ENCODE peak calls at places on chromosomes 1 and 21, in four cellular contexts. U, G, K and Z are unnamed samples.

GRCh38 chr1:178055779-178056471 is 38.0 kb upstream of the RASAL2 start:
- DNase-seq in U (no peak), G (no peak), K (peak), Z (peak)

GRCh38 chr1:14706656-14707055 is 108.2 kb downstream of the KAZN start:
- DNase-seq in U (no peak), G (no peak), K (no peak), Z (no peak)

GRCh38 chr21:42311816-42312625 is 3.2 kb downstream of the TFF3 start:
- DNase-seq in U (no peak), G (no peak), K (no peak), Z (no peak)

GRCh38 chr1:68379085-68379478 is 70.7 kb downstream of the RPE65 start:
- DNase-seq in U (no peak), G (peak), K (no peak), Z (no peak)

GRCh38 chr1:157540852-157541251 is 11.5 kb downstream of the FCRL5 start:
- DNase-seq in U (no peak), G (no peak), K (no peak), Z (no peak)

GRCh38 chr21:46244602-46245001 is 16.0 kb upstream of the LSS start:
- DNase-seq in U (no peak), G (no peak), K (no peak), Z (no peak)

GRCh38 chr1:3070654-3071506 is 1.9 kb downstream of the PRDM16 start:
- DNase-seq in U (no peak), G (no peak), K (no peak), Z (no peak)

GRCh38 chr1:175400811-175401210 is 208.2 kb upstream of the KIAA0040 start:
- DNase-seq in U (no peak), G (no peak), K (no peak), Z (no peak)

GRCh38 chr1:6794164-6794563 is 8.9 kb downstream of the CAMTA1 start:
- DNase-seq in U (peak), G (peak), K (peak), Z (no peak)

GRCh38 chr1:14939527-14940284 is 213.8 kb upstream of the TMEM51 start:
- DNase-seq in U (peak), G (peak), K (no peak), Z (no peak)

GRCh38 chr1:1775364-1776226 is 2.7 kb downstream of the NADK start:
- DNase-seq in U (no peak), G (no peak), K (no peak), Z (no peak)

GRCh38 chr1:234658143-234658542 is 48.2 kb upstream of the IRF2BP2 start:
- DNase-seq in U (peak), G (peak), K (no peak), Z (no peak)

GRCh38 chr1:80064524-80064923 is 1058.0 kb upstream of the ADGRL4 start:
- DNase-seq in U (no peak), G (no peak), K (no peak), Z (no peak)

GRCh38 chr1:216721878-216722277 is 1.4 kb downstream of the ESRRG start:
- DNase-seq in U (no peak), G (no peak), K (no peak), Z (no peak)

GRCh38 chr1:39896909-39897685 is 4.6 kb downstream of the MYCL start:
- DNase-seq in U (peak), G (peak), K (no peak), Z (no peak)

GRCh38 chr1:31957701-31958674 is 19.8 kb upstream of the PTP4A2 start:
- DNase-seq in U (no peak), G (no peak), K (no peak), Z (peak)

GRCh38 chr21:42319851-42320602 is 4.8 kb upstream of the TFF3 start:
- DNase-seq in U (no peak), G (no peak), K (no peak), Z (no peak)

GRCh38 chr1:94068831-94069648 is 51.9 kb downstream of the ABCA4 start:
- DNase-seq in U (no peak), G (peak), K (no peak), Z (no peak)

GRCh38 chr1:182170941-182171461 is 109.5 kb upstream of the ZNF648 start:
- DNase-seq in U (no peak), G (no peak), K (peak), Z (peak)

GRCh38 chr1:88061830-88062177 is 622.3 kb upstream of the PKN2 start:
- DNase-seq in U (peak), G (no peak), K (no peak), Z (no peak)

GRCh38 chr1:17564458-17565393 is 25.2 kb downstream of the ARHGEF10L start:
- DNase-seq in U (no peak), G (no peak), K (no peak), Z (no peak)

GRCh38 chr1:211951856-211952255 is 83.5 kb downstream of the INTS7 start:
- DNase-seq in U (peak), G (peak), K (peak), Z (peak)

GRCh38 chr1:47983677-47984076 is 13.5 kb downstream of the TRABD2B start:
- DNase-seq in U (no peak), G (no peak), K (no peak), Z (no peak)

GRCh38 chr1:169486281-169486904 is 649 bp upstream of the SLC19A2 start:
- DNase-seq in U (peak), G (peak), K (peak), Z (no peak)

GRCh38 chr1:65420590-65421340 is at the start of the genes LEPR and LEPROT:
- DNase-seq in U (no peak), G (no peak), K (no peak), Z (no peak)

GRCh38 chr1:176843352-176844297 is 320.9 kb downstream of the ASTN1 start:
- DNase-seq in U (peak), G (peak), K (peak), Z (no peak)

GRCh38 chr1:18041685-18042355 is 65.8 kb upstream of the IGSF21 start:
- DNase-seq in U (no peak), G (no peak), K (no peak), Z (no peak)

GRCh38 chr1:24139159-24139489 is 3.8 kb downstream of the IL22RA1 start:
- DNase-seq in U (no peak), G (no peak), K (no peak), Z (no peak)

GRCh38 chr1:169796411-169796810 is 1.7 kb upstream of the METTL18 start:
- DNase-seq in U (no peak), G (no peak), K (no peak), Z (peak)

GRCh38 chr1:235876292-235876914 is 9.7 kb upstream of the LYST start:
- DNase-seq in U (no peak), G (no peak), K (no peak), Z (no peak)

GRCh38 chr1:29197590-29197924 is 15.9 kb upstream of the SRSF4 start:
- DNase-seq in U (peak), G (peak), K (peak), Z (peak)

GRCh38 chr21:36160850-36161178 is 4.2 kb downstream of the DOP1B start:
- DNase-seq in U (no peak), G (no peak), K (no peak), Z (no peak)

GRCh38 chr1:55716610-55717009 is 501.4 kb upstream of the USP24 start:
- DNase-seq in U (peak), G (no peak), K (no peak), Z (no peak)

GRCh38 chr1:150061632-150062101 is 5.9 kb upstream of the VPS45 start:
- DNase-seq in U (peak), G (peak), K (no peak), Z (no peak)

GRCh38 chr1:67969446-67969845 is 81.0 kb downstream of the DIRAS3 start:
- DNase-seq in U (no peak), G (no peak), K (no peak), Z (no peak)

GRCh38 chr21:19489930-19490329 is 1086.3 kb upstream of the TMPRSS15 start:
- DNase-seq in U (no peak), G (no peak), K (no peak), Z (no peak)

DNA sequence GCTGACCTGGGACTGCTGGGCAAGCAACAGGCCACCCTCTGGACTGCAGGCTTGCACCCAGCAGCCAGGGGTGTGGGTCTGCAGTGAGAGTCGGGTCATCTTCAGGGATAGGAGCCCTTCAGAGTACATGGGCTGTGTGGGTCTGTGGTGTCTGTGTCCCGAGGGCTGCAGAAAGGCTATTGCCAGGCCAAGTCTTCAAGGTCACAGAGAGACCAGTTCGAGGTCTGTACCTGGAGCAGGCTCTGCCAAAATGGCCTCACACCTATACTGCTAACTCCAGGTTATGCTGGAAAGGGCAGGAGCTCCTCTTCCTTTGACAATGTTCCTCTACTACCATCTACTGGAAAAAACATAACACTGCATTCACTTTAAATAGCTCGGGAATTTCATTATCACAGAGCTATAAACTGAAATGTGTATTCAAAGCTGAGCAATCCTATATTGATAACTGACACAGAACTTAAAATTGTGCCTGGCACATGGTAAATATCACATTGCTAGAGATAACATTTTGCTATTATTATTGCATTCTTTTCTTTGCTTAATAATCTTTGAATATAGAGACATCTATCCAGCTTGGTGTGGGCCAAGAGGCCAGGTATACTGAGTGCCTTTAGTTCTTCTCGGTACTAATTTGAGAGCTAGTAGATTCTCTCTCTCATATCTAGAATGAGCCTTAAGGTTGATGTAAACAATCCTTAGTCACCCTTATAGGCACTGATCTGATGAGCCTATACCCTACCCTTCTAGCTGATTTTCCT is 6.9 kb upstream of the DNAH14 start:
- DNase-seq in U (peak), G (peak), K (peak), Z (peak)
- TF ChIP-seq CTCF in U (peak), G (peak), K (peak), Z (peak)

GRCh38 chr21:37658121-37658993 is 257.9 kb downstream of the KCNJ6 start:
- DNase-seq in U (peak), G (no peak), K (peak), Z (no peak)

GRCh38 chr21:37660709-37661108 is 255.5 kb downstream of the KCNJ6 start:
- DNase-seq in U (no peak), G (no peak), K (no peak), Z (no peak)

GRCh38 chr21:37659874-37660273 is 256.4 kb downstream of the KCNJ6 start:
- DNase-seq in U (no peak), G (no peak), K (no peak), Z (no peak)

GRCh38 chr21:37656899-37657298 is 259.4 kb downstream of the KCNJ6 start:
- DNase-seq in U (no peak), G (no peak), K (no peak), Z (no peak)

GRCh38 chr21:37658994-37659458 is 257.2 kb downstream of the KCNJ6 start:
- DNase-seq in U (peak), G (peak), K (no peak), Z (no peak)
- TF ChIP-seq CTCF in U (peak), G (peak), K (no peak), Z (no peak)

GRCh38 chr1:74266001-74266400 is 30.8 kb downstream of the TNNI3K start:
- DNase-seq in U (no peak), G (no peak), K (no peak), Z (no peak)

DNA sequence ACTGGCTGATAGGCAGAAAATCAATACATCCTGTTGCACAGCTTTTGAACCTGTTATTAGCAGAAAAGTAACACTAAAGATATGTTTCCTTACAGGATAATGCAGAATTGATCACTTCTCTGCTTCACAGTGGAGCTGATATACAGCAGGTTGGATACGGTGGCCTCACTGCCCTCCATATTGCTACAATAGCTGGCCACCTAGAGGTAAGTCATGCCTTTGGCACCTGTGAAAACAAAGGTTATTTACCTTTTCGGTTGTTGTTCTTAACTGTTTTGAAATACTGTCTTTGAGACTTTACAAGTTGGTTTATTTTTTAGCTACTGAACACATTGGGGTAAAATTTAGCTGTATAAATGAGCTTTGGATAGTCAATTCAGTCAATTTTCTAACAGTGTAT is 36.3 kb downstream of the TNNI3K start:
- DNase-seq in U (no peak), G (no peak), K (no peak), Z (no peak)
- TF ChIP-seq CTCF in U (no peak), G (no peak), K (no peak), Z (no peak)

GRCh38 chr1:186876436-186876835 is 47.7 kb downstream of the PLA2G4A start:
- DNase-seq in U (no peak), G (no peak), K (no peak), Z (no peak)
- TF ChIP-seq CTCF in U (no peak), G (no peak), K (no peak), Z (no peak)

GRCh38 chr1:86845514-86845913 is 68.4 kb downstream of the SELENOF start:
- DNase-seq in U (no peak), G (no peak), K (no peak), Z (no peak)

GRCh38 chr1:86846166-86846647 is 67.7 kb downstream of the SELENOF start:
- DNase-seq in U (peak), G (peak), K (no peak), Z (no peak)

DNA sequence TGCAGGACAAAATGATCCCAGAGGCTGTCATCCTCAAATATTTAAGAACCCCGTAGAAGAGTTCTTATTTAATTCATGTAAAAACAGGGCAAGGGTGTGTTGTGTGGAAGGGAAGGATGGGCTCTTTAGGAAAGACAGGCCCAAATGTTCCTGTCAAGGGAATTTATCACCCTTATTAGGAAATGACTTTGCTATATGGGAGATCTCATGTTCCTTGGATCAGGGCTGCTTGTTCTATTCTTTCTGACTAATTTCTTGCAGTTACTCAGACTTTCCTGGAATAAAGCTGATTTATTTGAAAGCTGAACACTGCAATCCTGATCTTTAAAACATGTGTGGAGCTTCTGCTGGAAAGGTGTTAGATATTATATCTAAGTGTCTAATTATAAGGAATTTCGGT is 72.8 kb downstream of the SELENOF start:
- DNase-seq in U (peak), G (peak), K (no peak), Z (no peak)
- TF ChIP-seq CTCF in U (no peak), G (no peak), K (no peak), Z (no peak)

GRCh38 chr21:43361127-43361492 is 65.8 kb downstream of the SIK1 start:
- DNase-seq in U (no peak), G (no peak), K (no peak), Z (no peak)
- TF ChIP-seq CTCF in U (no peak), G (no peak), K (no peak), Z (peak)

DNA sequence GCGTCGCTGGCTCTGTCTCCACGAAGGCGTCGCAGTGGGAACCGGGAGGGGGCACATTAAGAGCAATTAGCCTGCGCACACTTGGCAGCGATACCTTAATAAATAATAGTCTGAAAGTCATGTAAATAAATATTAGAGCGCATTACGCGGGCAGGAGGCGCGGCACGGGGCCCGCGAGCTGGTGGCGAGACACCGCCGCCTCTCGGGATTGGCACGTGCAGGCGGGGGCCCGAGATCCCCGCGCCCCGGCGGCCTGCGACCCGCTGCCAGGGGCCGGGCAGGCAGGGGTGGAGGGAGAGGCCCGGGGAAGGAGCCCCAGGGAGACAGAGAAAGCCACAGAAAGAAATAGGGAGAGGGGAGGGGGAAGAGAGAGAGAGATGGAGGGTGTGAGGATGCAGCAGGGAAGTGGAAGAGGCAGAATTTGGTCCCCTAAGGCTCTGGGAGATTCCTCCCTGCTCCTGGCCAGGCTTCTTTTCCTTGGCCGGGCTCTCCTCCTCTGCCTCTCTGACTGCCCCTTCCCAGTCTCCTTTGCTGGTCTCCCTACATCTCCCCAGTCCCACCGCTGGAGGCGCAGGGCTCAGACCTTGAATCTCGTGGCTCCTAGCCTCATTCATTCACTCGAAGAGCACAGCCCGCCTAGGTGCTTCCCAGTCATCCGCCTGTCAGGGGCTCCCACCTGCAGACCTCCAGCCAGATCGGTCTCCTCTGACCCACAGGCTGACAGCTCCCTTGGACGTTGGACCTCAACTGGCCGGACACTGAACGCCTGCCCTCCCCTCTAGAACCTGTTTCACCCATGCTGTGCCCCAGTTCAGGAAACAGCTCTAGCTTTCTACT is 76.3 kb downstream of the VWA5B1 start:
- DNase-seq in U (peak), G (peak), K (peak), Z (peak)
- TF ChIP-seq CTCF in U (peak), G (peak), K (no peak), Z (no peak)

GRCh38 chr1:226402615-226403521 is 5.0 kb downstream of the PARP1 start:
- DNase-seq in U (no peak), G (no peak), K (no peak), Z (no peak)

GRCh38 chr1:226405411-226405988 is 2.4 kb downstream of the PARP1 start:
- DNase-seq in U (no peak), G (no peak), K (peak), Z (peak)

GRCh38 chr1:226404904-226405222 is 3.0 kb downstream of the PARP1 start:
- DNase-seq in U (no peak), G (no peak), K (no peak), Z (no peak)

GRCh38 chr1:226404063-226404903 is 3.6 kb downstream of the PARP1 start:
- DNase-seq in U (peak), G (peak), K (no peak), Z (no peak)

DNA sequence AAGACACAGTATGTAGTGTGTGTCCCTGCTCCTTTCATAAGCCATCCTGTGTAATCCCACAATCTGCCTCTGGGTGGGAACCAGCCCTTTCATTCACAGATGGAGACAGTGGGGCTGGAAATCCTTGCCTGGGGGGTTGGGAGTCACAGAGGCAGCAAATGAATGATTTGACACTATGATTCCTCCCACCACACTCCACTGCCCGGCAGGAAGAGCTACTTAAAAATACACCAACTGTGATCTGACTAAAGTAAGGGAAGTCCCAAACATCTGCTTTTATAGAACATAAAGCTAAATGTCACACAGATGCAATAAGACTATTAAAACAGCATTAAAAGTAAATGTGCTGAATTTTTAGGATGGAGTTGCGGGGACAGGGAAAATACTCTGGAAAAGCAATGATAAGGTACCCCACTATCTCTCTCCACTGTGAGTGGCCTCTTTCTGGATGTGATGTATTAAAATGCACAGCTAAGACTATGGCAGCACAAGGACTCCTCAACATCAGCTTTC is 4.3 kb downstream of the PARP1 start:
- DNase-seq in U (no peak), G (peak), K (no peak), Z (peak)
- TF ChIP-seq CTCF in U (peak), G (peak), K (no peak), Z (peak)